ENCODE peak calls at places on chromosomes 1 and 21, in five cellular contexts. R, V, D, Q and Z are unnamed samples.

GRCh38 chr1:206864939-206865671 is at the start of gene IL20:
- DNase-seq in Q (peak; percentile 78), R (peak; percentile 66), D (peak; percentile 96), V (peak; percentile 73), Z (peak; percentile 84)

GRCh38 chr1:41504126-41505035 is 19.9 kb upstream of the EDN2 start:
- DNase-seq in R (no peak), D (no peak), Q (no peak), V (no peak), Z (peak; percentile 58)

GRCh38 chr1:6385673-6386191 is 7.8 kb downstream of the ACOT7 start:
- DNase-seq in Q (peak; percentile 51), D (no peak), R (peak; percentile 28), V (no peak), Z (peak; percentile 80)

GRCh38 chr1:32801096-32801713 is 16.0 kb downstream of the YARS1 start:
- DNase-seq in R (no peak), D (no peak), V (no peak), Q (no peak), Z (no peak)

GRCh38 chr1:11341881-11342552 is 69.0 kb downstream of the UBIAD1 start:
- DNase-seq in V (no peak), R (no peak), D (no peak), Q (no peak), Z (peak; percentile 39)

GRCh38 chr1:52281518-52281917 is 84.5 kb downstream of the CC2D1B start:
- DNase-seq in D (no peak), Q (no peak), V (peak; percentile 67), R (no peak), Z (no peak)

GRCh38 chr1:170126691-170127090 is 19.1 kb upstream of the NTMT2 start:
- DNase-seq in V (peak; percentile 5), R (no peak), Q (no peak), D (no peak), Z (no peak)

GRCh38 chr1:198352975-198353695 is 187.3 kb downstream of the ATP6V1G3 start:
- DNase-seq in D (no peak), R (no peak), V (no peak), Q (no peak), Z (no peak)

GRCh38 chr1:48679868-48680267 is 96.8 kb downstream of the BEND5 start:
- DNase-seq in D (no peak), Q (no peak), V (no peak), R (no peak), Z (no peak)

GRCh38 chr1:214296860-214297699 is 16.1 kb downstream of the SMYD2 start:
- DNase-seq in D (no peak), Q (no peak), V (no peak), R (no peak), Z (no peak)

GRCh38 chr1:233255145-233255544 is 40.4 kb downstream of the PCNX2 start:
- DNase-seq in D (no peak), V (no peak), Q (no peak), R (no peak), Z (no peak)

GRCh38 chr1:232568331-232568852 is 61.5 kb downstream of the SIPA1L2 start:
- DNase-seq in D (no peak), V (no peak), Q (no peak), R (no peak), Z (no peak)

GRCh38 chr1:156795787-156796186 is 20.9 kb downstream of the SH2D2A start:
- DNase-seq in V (no peak), R (no peak), D (no peak), Q (no peak), Z (no peak)

GRCh38 chr1:84862810-84863251 is 30.2 kb downstream of the LPAR3 start:
- DNase-seq in D (no peak), R (no peak), V (no peak), Q (no peak), Z (no peak)

GRCh38 chr1:229664133-229664689 is 38.2 kb downstream of the URB2 start:
- DNase-seq in V (no peak), D (no peak), R (peak; percentile 13), Q (no peak), Z (peak; percentile 67)

GRCh38 chr1:196001188-196001587 is 607.1 kb downstream of the KCNT2 start:
- DNase-seq in R (no peak), D (no peak), Q (no peak), V (no peak), Z (no peak)

GRCh38 chr1:170929835-170930554 is 5.3 kb upstream of the MROH9 start:
- DNase-seq in D (peak; percentile 17), Q (peak; percentile 35), V (peak; percentile 50), R (no peak), Z (peak; percentile 7)

GRCh38 chr1:156618853-156619581 is at the start of gene HAPLN2:
- DNase-seq in D (peak; percentile 39), R (no peak), Q (no peak), V (peak; percentile 63), Z (peak; percentile 64)

GRCh38 chr1:151673407-151673806 is 43.2 kb downstream of the CELF3 start:
- DNase-seq in D (no peak), V (no peak), Q (no peak), R (no peak), Z (no peak)

GRCh38 chr1:16072616-16073484 is 601 bp downstream of the FAM131C start:
- DNase-seq in D (peak; percentile 48), Q (no peak), R (no peak), V (peak; percentile 21), Z (peak; percentile 32)

GRCh38 chr1:209703834-209704504 is 677 bp upstream of the HSD11B1 start:
- DNase-seq in V (no peak), D (no peak), Q (peak; percentile 25), R (no peak), Z (no peak)

GRCh38 chr1:165397945-165398344 is 41.4 kb upstream of the LMX1A start:
- DNase-seq in V (no peak), R (peak; percentile 20), Q (no peak), D (no peak), Z (no peak)

GRCh38 chr1:7885513-7886298 is 32.8 kb upstream of the UTS2 start:
- DNase-seq in Q (peak; percentile 20), R (no peak), V (peak; percentile 57), D (peak; percentile 87), Z (peak; percentile 12)

GRCh38 chr1:20964540-20965484 is 177.7 kb upstream of the HP1BP3 start:
- DNase-seq in V (peak; percentile 12), D (no peak), Q (no peak), R (no peak), Z (no peak)

GRCh38 chr1:216944864-216945505 is 221.8 kb upstream of the ESRRG start:
- DNase-seq in R (no peak), V (no peak), Q (no peak), D (no peak), Z (no peak)

GRCh38 chr1:119745034-119745433 is 23.7 kb downstream of the HMGCS2 start:
- DNase-seq in R (no peak), Q (no peak), V (no peak), D (no peak), Z (no peak)

GRCh38 chr1:146051452-146051852 is 29.9 kb upstream of the HJV start:
- DNase-seq in V (no peak), Q (no peak), D (no peak), R (no peak), Z (peak; percentile 24)

GRCh38 chr1:32890516-32891240 is 4.4 kb downstream of the HPCA start:
- DNase-seq in D (no peak), R (no peak), V (no peak), Q (no peak), Z (no peak)

GRCh38 chr1:46487818-46488218 is 1.8 kb upstream of the DMBX1 start:
- DNase-seq in Q (no peak), R (no peak), V (no peak), D (no peak), Z (no peak)

GRCh38 chr1:112390775-112391602 is 5.0 kb upstream of the CTTNBP2NL start:
- DNase-seq in R (peak; percentile 77), D (peak; percentile 92), V (peak; percentile 85), Q (peak; percentile 94), Z (peak; percentile 85)

GRCh38 chr1:14138135-14138506 is 438.1 kb downstream of the PRDM2 start:
- DNase-seq in Q (no peak), R (no peak), V (no peak), D (no peak), Z (no peak)

GRCh38 chr1:173042806-173043205 is 7.9 kb downstream of the TNFSF18 start:
- DNase-seq in D (no peak), V (no peak), Q (no peak), R (no peak), Z (no peak)

GRCh38 chr1:237857455-237857854 is 33.3 kb downstream of the ZP4 start:
- DNase-seq in V (no peak), Q (no peak), R (no peak), D (no peak), Z (no peak)

GRCh38 chr1:248696775-248697174 is 5.8 kb downstream of the OR14I1 start:
- DNase-seq in R (no peak), D (no peak), Q (no peak), V (no peak), Z (no peak)
- H3K9me3 ChIP-seq in R (no peaks in the 10 kb centered on the region), D (no peaks in the 10 kb centered on the region), Q (no peaks in the 10 kb centered on the region), V (no peaks in the 10 kb centered on the region), Z (no peaks in the 10 kb centered on the region)

GRCh38 chr21:28106370-28106890 is 886.2 kb downstream of the LTN1 start:
- DNase-seq in Q (no peak), D (no peak), V (no peak), R (no peak), Z (no peak)

GRCh38 chr21:28113718-28114117 is 879.0 kb downstream of the LTN1 start:
- DNase-seq in Q (no peak), R (no peak), D (no peak), V (no peak), Z (no peak)

GRCh38 chr21:28110074-28110473 is 882.6 kb downstream of the LTN1 start:
- DNase-seq in D (no peak), Q (no peak), V (no peak), R (no peak), Z (no peak)

DNA sequence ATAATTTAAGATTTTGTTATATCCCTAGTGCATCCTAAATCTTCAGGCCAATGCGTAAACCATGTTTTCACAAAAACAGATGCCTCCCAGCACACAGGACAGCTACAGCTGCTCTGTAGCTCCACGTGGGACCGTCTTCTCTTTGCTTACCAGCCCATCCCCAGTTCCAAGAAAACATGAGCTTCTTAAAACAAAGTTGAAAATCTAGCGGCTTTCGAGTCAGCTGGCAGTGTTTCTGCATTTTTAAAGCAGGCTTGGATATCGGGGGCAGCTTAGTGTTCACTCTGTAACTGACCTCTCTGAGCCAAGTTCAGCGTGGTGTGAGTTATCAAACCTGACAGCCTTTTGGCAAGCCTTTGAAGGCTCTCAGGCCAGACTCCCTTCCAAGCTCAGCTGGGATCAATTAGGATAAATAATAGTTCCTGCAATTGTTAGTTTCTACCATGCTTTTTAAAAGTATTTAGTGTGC is 881.5 kb downstream of the LTN1 start:
- DNase-seq in V (no peak), D (peak; percentile 54), Q (peak; percentile 92), R (peak; percentile 14), Z (peak; percentile 83)
- TF ChIP-seq CTCF in V (no peak), D (no peak), Q (no peak), R (no peak), Z (no peak)

GRCh38 chr1:45263132-45263531 is 56.7 kb upstream of the ZSWIM5 start:
- DNase-seq in R (no peak), Q (no peak), D (no peak), V (no peak), Z (no peak)
- H3K9me3 ChIP-seq in R (peaks cover 14% of the 10 kb centered on the region), Q (no peaks in the 10 kb centered on the region), D (no peaks in the 10 kb centered on the region), V (peaks cover 12% of the 10 kb centered on the region), Z (no peaks in the 10 kb centered on the region)

DNA sequence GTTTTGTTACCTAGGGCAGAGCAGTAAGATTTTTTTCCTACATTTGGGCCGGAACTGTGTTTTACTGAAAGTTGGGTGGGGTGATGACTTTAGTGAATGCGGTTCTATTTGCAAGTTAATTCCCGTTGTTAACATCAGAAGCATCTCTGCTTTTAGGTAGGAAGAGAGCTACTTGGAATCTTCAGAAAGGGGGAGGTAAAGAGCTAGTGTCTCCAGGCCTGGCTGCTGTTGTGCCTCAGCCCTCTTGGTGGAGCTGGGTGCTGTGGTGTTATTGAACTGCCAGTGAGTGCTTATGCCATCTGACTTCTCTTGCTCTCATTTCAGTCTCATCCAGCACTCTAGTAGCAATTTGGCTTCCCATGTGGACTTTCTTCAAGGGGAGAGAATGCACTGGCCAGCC is 3.4 kb downstream of the KDM4A start:
- DNase-seq in R (no peak), D (no peak), Q (no peak), V (no peak), Z (peak; percentile 12)
- TF ChIP-seq CTCF in R (peak; percentile 8), D (no peak), Q (no peak), V (no peak), Z (peak; percentile 31)